ENCODE peak calls at places on chromosomes 2 and 18, in four cellular contexts. S, L, V and B are unnamed samples.

GRCh38 chr2:46803911-46804670 is 111.5 kb downstream of the MCFD2 start:
- DNase-seq in S (no peak), L (no peak), V (peak; percentile 30), B (no peak)

GRCh38 chr2:228446732-228447131 is 265.2 kb upstream of the SPHKAP start:
- DNase-seq in S (no peak), L (no peak), V (no peak), B (no peak)

GRCh38 chr2:3389193-3389592 is 9.7 kb downstream of the TRAPPC12 start:
- DNase-seq in S (no peak), L (no peak), V (no peak), B (no peak)

GRCh38 chr2:160582481-160583161 is 89.0 kb upstream of the RBMS1 start:
- DNase-seq in S (no peak), L (no peak), V (no peak), B (peak; percentile 54)

GRCh38 chr18:47420130-47420529 is 168.7 kb upstream of the SKOR2 start:
- DNase-seq in S (no peak), L (no peak), V (no peak), B (no peak)

GRCh38 chr2:217950401-217950871 is 52.4 kb downstream of the TNS1 start:
- DNase-seq in S (no peak), L (no peak), V (no peak), B (no peak)

GRCh38 chr2:197620113-197620512 is 55.3 kb downstream of the RFTN2 start:
- DNase-seq in S (no peak), L (no peak), V (no peak), B (no peak)

GRCh38 chr2:11967946-11968465 is 221.6 kb downstream of the LPIN1 start:
- DNase-seq in S (peak; percentile 94), L (no peak), V (peak; percentile 46), B (no peak)

GRCh38 chr2:16031055-16031847 is 90.9 kb downstream of the MYCN start:
- DNase-seq in S (no peak), L (no peak), V (no peak), B (no peak)

GRCh38 chr18:9673296-9674251 is 34.5 kb upstream of the RAB31 start:
- DNase-seq in S (peak; percentile 55), L (peak; percentile 56), V (peak; percentile 38), B (no peak)

GRCh38 chr2:169131587-169132512 is 62.5 kb downstream of the DHRS9 start:
- DNase-seq in S (peak; percentile 58), L (no peak), V (peak; percentile 51), B (no peak)

GRCh38 chr2:102187191-102188150 is 648 bp downstream of the IL1RL2 start:
- DNase-seq in S (no peak), L (peak; percentile 53), V (peak; percentile 37), B (no peak)

GRCh38 chr2:109373791-109374547 is 239.8 kb downstream of the SEPTIN10 start:
- DNase-seq in S (no peak), L (no peak), V (peak; percentile 7), B (no peak)

GRCh38 chr2:231514951-231515297 is 15.3 kb downstream of the NMUR1 start:
- DNase-seq in S (no peak), L (no peak), V (no peak), B (no peak)

GRCh38 chr18:66994790-66995189 is 390.9 kb upstream of the CDH19 start:
- DNase-seq in S (no peak), L (no peak), V (no peak), B (no peak)

GRCh38 chr2:181660181-181660580 is 3.3 kb upstream of the CERKL start:
- DNase-seq in S (no peak), L (no peak), V (no peak), B (no peak)

GRCh38 chr2:117850015-117850414 is 35.5 kb downstream of the DDX18 start:
- DNase-seq in S (no peak), L (no peak), V (no peak), B (no peak)

GRCh38 chr2:96550787-96551604 is 14.4 kb downstream of the ARID5A start:
- DNase-seq in S (no peak), L (no peak), V (peak; percentile 12), B (no peak)

GRCh38 chr2:63856302-63856600 is 14.6 kb downstream of the UGP2 start:
- DNase-seq in S (no peak), L (no peak), V (no peak), B (no peak)

GRCh38 chr2:158926478-158926948 is 41.9 kb upstream of the TANC1 start:
- DNase-seq in S (no peak), L (no peak), V (no peak), B (no peak)

GRCh38 chr2:86134709-86135108 is 28.7 kb downstream of the PTCD3 start:
- DNase-seq in S (no peak), L (no peak), V (no peak), B (no peak)

GRCh38 chr18:45540146-45540545 is 75.1 kb upstream of the SLC14A2 start:
- DNase-seq in S (no peak), L (no peak), V (no peak), B (no peak)

GRCh38 chr2:42566006-42566405 is 2.4 kb upstream of the MTA3 start:
- DNase-seq in S (no peak), L (no peak), V (no peak), B (no peak)

GRCh38 chr2:72427022-72427861 is 279.6 kb upstream of the CYP26B1 start:
- DNase-seq in S (no peak), L (no peak), V (peak; percentile 9), B (no peak)

GRCh38 chr2:231611273-231612198 is 18.9 kb downstream of the TEX44 start:
- DNase-seq in S (peak; percentile 72), L (peak; percentile 48), V (no peak), B (no peak)

GRCh38 chr2:240501531-240501991 is 56.2 kb downstream of the ANKMY1 start:
- DNase-seq in S (no peak), L (no peak), V (peak; percentile 10), B (no peak)

GRCh38 chr18:644395-645004 is 13.0 kb upstream of the TYMS start:
- DNase-seq in S (no peak), L (no peak), V (no peak), B (no peak)

GRCh38 chr2:73920577-73921545 is 5.8 kb upstream of the DGUOK start:
- DNase-seq in S (peak; percentile 89), L (peak; percentile 53), V (peak; percentile 62), B (no peak)

GRCh38 chr18:32777049-32777448 is 4.2 kb upstream of the KLHL14 start:
- DNase-seq in S (no peak), L (no peak), V (no peak), B (no peak)

GRCh38 chr2:75424936-75425619 is 135.7 kb downstream of the EVA1A start:
- DNase-seq in S (no peak), L (no peak), V (no peak), B (no peak)

GRCh38 chr2:222864296-222864695 is 3.5 kb downstream of the ACSL3 start:
- DNase-seq in S (no peak), L (no peak), V (no peak), B (no peak)

GRCh38 chr2:22450831-22451230 is 934.1 kb upstream of the KLHL29 start:
- DNase-seq in S (no peak), L (no peak), V (no peak), B (peak; percentile 22)

GRCh38 chr2:43343573-43344304 is 117.3 kb upstream of the ZFP36L2 start:
- DNase-seq in S (no peak), L (peak; percentile 70), V (no peak), B (peak; percentile 58)

GRCh38 chr2:26423750-26424149 is 22.0 kb downstream of the DRC1 start:
- DNase-seq in S (no peak), L (no peak), V (no peak), B (no peak)

GRCh38 chr2:66508358-66509071 is 73.6 kb downstream of the MEIS1 start:
- DNase-seq in S (no peak), L (no peak), V (peak; percentile 34), B (no peak)
- H3K4me3 ChIP-seq in S (no peak overlapping the region), L (no peak overlapping the region), V (no peak overlapping the region), B (no peak overlapping the region)

GRCh38 chr2:20523798-20524197 is 76.9 kb downstream of the RHOB start:
- DNase-seq in S (no peak), L (no peak), V (no peak), B (no peak)

GRCh38 chr2:20526146-20526545 is 79.3 kb downstream of the RHOB start:
- DNase-seq in S (no peak), L (no peak), V (no peak), B (no peak)

GRCh38 chr2:20526666-20527065 is 79.8 kb downstream of the RHOB start:
- DNase-seq in S (no peak), L (no peak), V (peak; percentile 88), B (no peak)

GRCh38 chr2:20524412-20525040 is 77.7 kb downstream of the RHOB start:
- DNase-seq in S (peak; percentile 67), L (peak; percentile 22), V (no peak), B (no peak)

GRCh38 chr2:20525041-20526035 is 78.5 kb downstream of the RHOB start:
- DNase-seq in S (peak; percentile 30), L (peak; percentile 21), V (no peak), B (no peak)
- TF ChIP-seq POLR2AphosphoS5 in S (no peak), L (peak; percentile 22), V (no peak), B (peak; percentile 27)

GRCh38 chr18:55764382-55764781 is 176.4 kb upstream of the TCF4 start:
- DNase-seq in S (no peak), L (no peak), V (no peak), B (no peak)

GRCh38 chr18:55768255-55768654 is 180.3 kb upstream of the TCF4 start:
- DNase-seq in S (no peak), L (no peak), V (no peak), B (no peak)

GRCh38 chr18:55763298-55763697 is 175.3 kb upstream of the TCF4 start:
- DNase-seq in S (no peak), L (no peak), V (no peak), B (no peak)

GRCh38 chr18:55763805-55764204 is 175.8 kb upstream of the TCF4 start:
- DNase-seq in S (no peak), L (no peak), V (peak; percentile 54), B (no peak)

GRCh38 chr18:55762424-55762823 is 174.4 kb upstream of the TCF4 start:
- DNase-seq in S (no peak), L (no peak), V (no peak), B (no peak)
- H3K27ac ChIP-seq in S (no peak overlapping the region), L (no peak overlapping the region), V (no peak overlapping the region), B (no peak overlapping the region)

GRCh38 chr18:41747723-41748242 is 207.3 kb upstream of the PIK3C3 start:
- DNase-seq in S (no peak), L (no peak), V (no peak), B (no peak)

GRCh38 chr18:41745166-41746049 is 209.6 kb upstream of the PIK3C3 start:
- DNase-seq in S (no peak), L (peak; percentile 23), V (peak; percentile 71), B (peak; percentile 56)

GRCh38 chr18:41744664-41745063 is 210.4 kb upstream of the PIK3C3 start:
- DNase-seq in S (no peak), L (no peak), V (peak; percentile 17), B (no peak)
- H3K4me3 ChIP-seq in S (no peak overlapping the region), L (no peak overlapping the region), V (no peak overlapping the region), B (no peak overlapping the region)

GRCh38 chr2:178270338-178270737 is 76.0 kb downstream of the OSBPL6 start:
- DNase-seq in S (no peak), L (no peak), V (no peak), B (no peak)
- TF ChIP-seq POLR2AphosphoS5 in S (no peak), L (no peak), V (no peak), B (no peak)

DNA sequence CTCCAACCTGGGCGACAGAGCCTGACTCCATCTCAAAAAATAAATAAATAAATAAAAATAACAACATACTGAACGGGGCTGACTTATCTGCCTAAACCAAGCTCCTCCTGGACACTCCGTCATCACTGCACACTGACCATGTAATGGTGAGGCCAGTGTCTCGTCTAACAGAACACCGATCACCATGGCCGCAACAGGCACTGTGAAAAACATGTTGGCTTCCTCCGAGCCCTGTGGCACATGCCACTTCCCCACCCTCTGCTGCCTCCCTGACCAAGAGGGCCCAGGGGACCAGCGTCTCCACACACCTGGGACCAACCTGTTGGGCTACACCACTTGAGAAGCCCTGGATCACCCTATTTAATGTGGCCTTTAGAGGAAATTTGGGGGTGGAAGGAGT is 33.9 kb downstream of the ZNF516 start:
- DNase-seq in S (no peak), L (no peak), V (no peak), B (peak; percentile 10)
- H3K27ac ChIP-seq in S (no peak overlapping the region), L (peak overlapping the region; percentile 70), V (no peak overlapping the region), B (no peak overlapping the region)